ENCODE peak calls at places on chromosomes 12 and 14, in eight cellular contexts. L, Z, D, W, B, R, N and S are unnamed samples.

GRCh38 chr12:52924764-52925716 is 20.2 kb upstream of the KRT8 start:
- DNase-seq in R (no peak), B (no peak), L (peak; percentile 87), N (peak; percentile 93), Z (peak; percentile 74), D (no peak), W (peak; percentile 72), S (peak; percentile 66)

GRCh38 chr14:104086661-104087461 is 1.4 kb downstream of the ASPG start:
- DNase-seq in N (no peak), W (no peak), B (no peak), L (no peak), Z (peak; percentile 41), R (no peak), D (no peak), S (no peak)

GRCh38 chr14:91893659-91894058 is 26.3 kb upstream of the TC2N start:
- DNase-seq in B (no peak), N (no peak), L (no peak), W (peak; percentile 30), R (no peak), D (no peak), Z (no peak), S (peak; percentile 77)

GRCh38 chr14:85468815-85469214 is 61.1 kb upstream of the FLRT2 start:
- DNase-seq in D (no peak), Z (no peak), L (no peak), B (no peak), W (peak; percentile 86), N (no peak), R (no peak), S (peak; percentile 89)

GRCh38 chr14:88838015-88838414 is 13.6 kb downstream of the TTC8 start:
- DNase-seq in D (no peak), Z (no peak), W (no peak), L (no peak), R (no peak), N (no peak), B (no peak), S (no peak)

GRCh38 chr14:69231486-69231885 is 28.5 kb upstream of the GALNT16 start:
- DNase-seq in D (no peak), L (no peak), Z (no peak), N (no peak), B (no peak), W (no peak), R (no peak), S (no peak)

GRCh38 chr14:59771577-59771976 is 99.0 kb downstream of the RTN1 start:
- DNase-seq in B (no peak), L (peak; percentile 54), Z (no peak), W (peak; percentile 76), R (no peak), N (peak; percentile 8), D (no peak), S (peak; percentile 9)

GRCh38 chr12:45125997-45126396 is 75.1 kb upstream of the DBX2 start:
- DNase-seq in L (no peak), N (no peak), R (no peak), D (no peak), B (no peak), Z (no peak), W (peak; percentile 92), S (peak; percentile 90)

GRCh38 chr12:123233505-123234299 is 466 bp downstream of the MTRFR start:
- DNase-seq in B (peak; percentile 79), Z (no peak), L (no peak), R (no peak), N (no peak), W (no peak), D (no peak), S (peak; percentile 18)

GRCh38 chr12:94174576-94174975 is 26.2 kb downstream of the PLXNC1 start:
- DNase-seq in L (no peak), R (peak; percentile 82), D (no peak), Z (peak; percentile 55), B (no peak), W (no peak), N (no peak), S (no peak)

GRCh38 chr14:23638414-23639047 is 2.4 kb downstream of the DHRS2 start:
- DNase-seq in N (no peak), B (no peak), L (no peak), D (no peak), Z (no peak), R (no peak), W (peak; percentile 35), S (peak; percentile 26)

GRCh38 chr12:31324116-31324844 is 1.7 kb downstream of the SINHCAF start:
- DNase-seq in L (peak; percentile 77), N (peak; percentile 73), R (peak; percentile 84), B (peak; percentile 93), D (peak; percentile 76), W (peak; percentile 74), Z (peak; percentile 78), S (peak; percentile 90)

GRCh38 chr14:31819281-31819680 is 257.8 kb upstream of the ARHGAP5 start:
- DNase-seq in B (no peak), W (no peak), D (no peak), R (no peak), Z (no peak), L (no peak), N (no peak), S (no peak)

GRCh38 chr14:24307575-24308341 is at the start of gene CIDEB:
- DNase-seq in Z (peak; percentile 88), D (peak; percentile 76), R (peak; percentile 68), W (peak; percentile 40), B (no peak), L (peak; percentile 67), N (peak; percentile 43), S (peak; percentile 59)

GRCh38 chr14:67432088-67432564 is 20.2 kb upstream of the PLEK2 start:
- DNase-seq in D (no peak), Z (no peak), R (no peak), L (no peak), B (no peak), W (no peak), N (no peak), S (no peak)

GRCh38 chr12:80700327-80700726 is 7.1 kb upstream of the MYF6 start:
- DNase-seq in Z (no peak), D (no peak), B (no peak), L (no peak), W (no peak), R (no peak), N (no peak), S (no peak)
- H3K4me3 ChIP-seq in Z (no peak overlapping the region), D (no peak overlapping the region), B (no peak overlapping the region), L (no peak overlapping the region), W (no peak overlapping the region), R (no peak overlapping the region), N (no peak overlapping the region), S (no peak overlapping the region)

GRCh38 chr12:56221757-56222530 is at the start of gene RNF41:
- DNase-seq in W (peak; percentile 93), D (peak; percentile 97), N (peak; percentile 97), Z (peak; percentile 99), L (peak; percentile 98), R (peak; percentile 99), B (peak; percentile 100), S (peak; percentile 96)
- TF ChIP-seq CTCF in W (peak; percentile 8), D (no peak), N (peak; percentile 16), Z (no peak), L (no peak), R (no peak), B (no peak), S (no peak)

GRCh38 chr12:50103351-50103750 is 457 bp upstream of the GPD1 start:
- DNase-seq in D (no peak), Z (no peak), B (no peak), N (no peak), R (no peak), L (no peak), W (no peak), S (no peak)

GRCh38 chr12:50102648-50103309 is 1.0 kb upstream of the GPD1 start:
- DNase-seq in W (no peak), B (no peak), L (no peak), R (no peak), Z (no peak), N (no peak), D (no peak), S (no peak)

GRCh38 chr12:50105913-50106450 is 2.2 kb downstream of the GPD1 start:
- DNase-seq in N (no peak), B (no peak), Z (no peak), R (no peak), D (no peak), L (no peak), W (no peak), S (no peak)

GRCh38 chr12:50103767-50104321 is at the start of gene GPD1:
- DNase-seq in D (peak; percentile 69), N (peak; percentile 28), W (peak; percentile 54), L (peak; percentile 35), R (peak; percentile 77), B (no peak), Z (peak; percentile 86), S (peak; percentile 72)

GRCh38 chr12:50104614-50105366 is 982 bp downstream of the GPD1 start:
- DNase-seq in B (no peak), D (no peak), R (no peak), W (no peak), Z (peak; percentile 18), N (no peak), L (no peak), S (no peak)
- H3K4me3 ChIP-seq in B (no peak overlapping the region), D (no peak overlapping the region), R (no peak overlapping the region), W (no peak overlapping the region), Z (no peak overlapping the region), N (no peak overlapping the region), L (no peak overlapping the region), S (no peak overlapping the region)

GRCh38 chr12:118033902-118034301 is 17.4 kb downstream of the RFC5 start:
- DNase-seq in B (no peak), D (no peak), R (no peak), L (peak; percentile 18), W (no peak), Z (no peak), N (peak; percentile 33), S (peak; percentile 52)

GRCh38 chr12:118035194-118036041 is 18.9 kb downstream of the RFC5 start:
- DNase-seq in Z (no peak), L (peak; percentile 22), N (peak; percentile 22), D (no peak), R (no peak), W (no peak), B (no peak), S (peak; percentile 20)

GRCh38 chr12:118036672-118037411 is 20.3 kb downstream of the RFC5 start:
- DNase-seq in N (no peak), D (no peak), R (no peak), B (no peak), Z (no peak), L (no peak), W (no peak), S (no peak)

GRCh38 chr12:118033331-118033730 is 16.8 kb downstream of the RFC5 start:
- DNase-seq in Z (no peak), L (peak; percentile 43), W (peak; percentile 35), R (no peak), N (no peak), D (no peak), B (no peak), S (peak; percentile 4)

DNA sequence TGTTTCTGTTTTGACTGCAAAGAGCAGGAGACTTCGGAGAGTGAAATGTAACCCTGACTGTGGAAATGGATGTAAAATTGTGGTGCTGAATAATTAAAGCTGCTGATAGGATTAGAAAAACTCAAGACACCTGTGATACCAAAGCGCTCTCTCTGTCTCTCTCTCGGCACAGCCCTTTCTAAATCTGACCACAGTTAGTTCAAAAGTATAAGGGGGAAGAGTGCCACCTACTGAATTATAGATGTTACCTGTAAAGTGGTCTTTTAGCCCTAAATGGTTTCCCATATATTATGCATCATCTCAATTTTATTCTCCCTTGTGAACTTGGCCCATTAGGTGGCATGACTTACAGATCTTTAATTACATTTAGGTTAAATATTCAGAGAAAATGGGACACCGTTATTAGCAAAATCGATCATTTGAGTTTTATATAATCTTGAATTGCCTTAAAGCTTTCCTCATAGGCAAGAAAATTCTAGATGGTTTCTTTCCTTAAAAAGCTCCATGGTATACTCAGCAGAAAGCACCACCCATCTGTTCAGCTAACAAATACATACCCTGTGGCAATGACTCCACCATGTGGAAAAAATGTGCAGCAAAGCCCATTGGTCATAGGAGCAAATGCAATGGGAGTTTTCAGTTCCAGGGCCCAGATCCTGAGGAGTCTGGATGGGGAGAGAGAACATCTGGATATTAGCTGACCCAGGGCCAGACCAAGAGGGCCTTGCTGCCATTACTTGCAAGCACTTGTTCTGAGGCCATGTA is 18.1 kb downstream of the RFC5 start:
- DNase-seq in R (no peak), D (no peak), B (no peak), Z (peak; percentile 70), L (peak; percentile 59), W (peak; percentile 56), N (peak; percentile 60), S (peak; percentile 63)
- TF ChIP-seq CTCF in R (no peak), D (no peak), B (no peak), Z (no peak), L (peak; percentile 34), W (peak; percentile 34), N (peak; percentile 54), S (peak; percentile 53)